ENCODE peak calls at places on chromosomes 6 and 20, in ten cellular contexts. Q, K, S, Z, A, O, L, P, H and X are unnamed samples. For H3K36me3, the result is how much of the 10 kb centered on the place peaks cover.

GRCh38 chr20:32338665-32339064 is 19.5 kb upstream of the ASXL1 start:
- DNase-seq in A (no peak), Z (no peak), P (no peak), S (no peak), Q (no peak), H (no peak), O (no peak), K (no peak), L (no peak), X (no peak)

GRCh38 chr6:114131943-114132342 is 161.0 kb upstream of the HDAC2 start:
- DNase-seq in O (no peak), L (no peak), Z (no peak), K (no peak), P (no peak), Q (no peak), S (no peak), A (no peak), H (no peak), X (no peak)

GRCh38 chr20:19478320-19478719 is 265.9 kb downstream of the SLC24A3 start:
- DNase-seq in O (no peak), Q (no peak), L (no peak), K (no peak), P (no peak), Z (no peak), A (no peak), H (no peak), S (no peak), X (no peak)

GRCh38 chr6:32432050-32432450 is 7.6 kb upstream of the HLA-DRA start:
- DNase-seq in L (peak), A (peak), S (no peak), Q (no peak), O (peak), Z (no peak), H (no peak), P (peak), K (no peak), X (no peak)

GRCh38 chr6:8335371-8335770 is 100.0 kb downstream of the SLC35B3 start:
- DNase-seq in O (no peak), L (no peak), Q (no peak), S (no peak), A (no peak), H (no peak), P (no peak), Z (no peak), K (no peak), X (no peak)

GRCh38 chr6:87102296-87102695 is 7.4 kb upstream of the CGA start:
- DNase-seq in P (no peak), K (no peak), O (no peak), A (peak), Z (no peak), H (no peak), S (no peak), L (peak), Q (no peak), X (no peak)

GRCh38 chr6:142413111-142413510 is 111.3 kb downstream of the ADGRG6 start:
- DNase-seq in Z (no peak), L (no peak), Q (peak), A (no peak), O (no peak), H (no peak), P (no peak), K (no peak), S (no peak), X (no peak)

GRCh38 chr20:21151791-21152190 is 25.9 kb downstream of the KIZ start:
- DNase-seq in O (no peak), Q (no peak), Z (no peak), P (no peak), A (no peak), S (no peak), K (no peak), L (no peak), H (no peak), X (no peak)

GRCh38 chr20:53959849-53960585 is 110.4 kb downstream of the BCAS1 start:
- DNase-seq in H (no peak), A (no peak), P (peak), Q (peak), Z (peak), L (no peak), O (no peak), S (no peak), K (no peak), X (no peak)

GRCh38 chr20:63756648-63756991 is 17.0 kb downstream of the SLC2A4RG start:
- DNase-seq in O (no peak), P (no peak), K (no peak), S (no peak), Q (no peak), L (no peak), A (no peak), Z (no peak), H (no peak), X (no peak)

GRCh38 chr20:37299718-37300529 is 10.5 kb downstream of the MANBAL start:
- DNase-seq in H (no peak), Q (no peak), A (no peak), S (no peak), K (no peak), Z (no peak), P (no peak), O (no peak), L (no peak), X (no peak)

GRCh38 chr20:458766-459165 is 3.6 kb downstream of the TBC1D20 start:
- DNase-seq in H (no peak), P (no peak), O (no peak), Q (no peak), Z (no peak), S (no peak), L (no peak), A (no peak), K (no peak), X (no peak)

GRCh38 chr6:44219053-44219814 is 2.5 kb downstream of the MYMX start:
- DNase-seq in A (peak), Q (no peak), P (peak), H (peak), L (peak), S (peak), O (peak), Z (peak), K (peak), X (peak)

GRCh38 chr6:32046450-32047083 is 8.4 kb downstream of the CYP21A2 start:
- DNase-seq in O (peak), K (no peak), H (peak), Z (peak), A (peak), S (peak), P (peak), Q (no peak), L (no peak), X (peak)

GRCh38 chr6:94733066-94733465 is 844.3 kb upstream of the MANEA start:
- DNase-seq in K (no peak), H (no peak), O (peak), Q (no peak), P (no peak), L (no peak), Z (no peak), S (no peak), A (no peak), X (peak)

GRCh38 chr20:48799315-48800105 is 28.3 kb downstream of the PREX1 start:
- DNase-seq in L (no peak), S (no peak), H (no peak), K (no peak), Q (no peak), P (no peak), Z (no peak), A (no peak), O (no peak), X (no peak)

DNA sequence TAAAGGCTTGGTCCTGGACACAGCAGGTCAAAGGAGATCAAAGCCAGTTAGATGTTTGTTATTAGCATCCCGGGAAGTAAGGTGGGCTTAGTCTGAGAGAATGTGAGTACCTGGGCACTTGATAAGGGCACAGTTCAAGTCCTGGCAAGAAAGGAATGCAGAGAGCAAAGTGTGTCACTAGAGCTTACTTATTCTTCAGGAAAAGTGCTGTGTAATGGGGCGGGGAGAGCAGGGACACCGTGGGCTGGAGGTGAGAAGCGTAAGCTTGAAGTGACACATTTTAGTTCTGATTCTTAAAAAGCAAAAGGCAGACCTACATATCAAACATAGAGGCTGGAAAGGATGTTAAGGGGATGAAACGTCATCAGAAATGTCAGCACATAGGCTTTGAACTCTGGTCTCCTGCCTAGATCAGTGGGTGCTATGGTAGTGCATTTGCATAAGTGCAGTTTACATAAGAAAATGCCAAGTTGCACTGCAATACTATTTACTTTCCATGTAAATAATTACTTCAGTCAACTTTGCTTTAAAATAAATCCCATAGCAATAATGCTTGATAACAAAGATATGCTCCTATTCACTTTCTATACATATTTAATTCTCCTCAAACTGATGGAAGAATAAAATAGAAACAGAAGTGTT is 2.6 kb downstream of the SAMD5 start:
- DNase-seq in H (no peak), Q (no peak), Z (no peak), S (no peak), L (no peak), P (no peak), K (no peak), O (no peak), A (peak), X (no peak)
- H3K4me3 ChIP-seq in H (no peak), Q (no peak), Z (no peak), S (no peak), L (no peak), P (no peak), K (no peak), O (peak), A (peak), X (peak)

GRCh38 chr6:169709293-169709692 is 7.4 kb downstream of the C6orf120 start:
- DNase-seq in S (no peak), K (no peak), P (no peak), L (no peak), O (no peak), Q (no peak), H (no peak), A (no peak), Z (no peak), X (no peak)

GRCh38 chr6:169702640-169703246 is 817 bp downstream of the C6orf120 start:
- DNase-seq in Z (peak), Q (no peak), O (peak), L (peak), A (peak), S (no peak), H (peak), P (peak), K (peak), X (peak)

GRCh38 chr6:169710009-169710408 is 8.1 kb downstream of the C6orf120 start:
- DNase-seq in K (no peak), Z (no peak), P (no peak), A (no peak), S (no peak), Q (no peak), H (no peak), O (no peak), L (no peak), X (no peak)

GRCh38 chr6:169701953-169702639 is at the start of the genes C6orf120 and WDR27:
- DNase-seq in P (peak), S (peak), O (peak), Z (peak), L (peak), K (peak), H (peak), A (peak), Q (peak), X (peak)

GRCh38 chr6:169707772-169708171 is 5.8 kb downstream of the C6orf120 start:
- DNase-seq in O (no peak), H (no peak), K (no peak), Q (no peak), A (no peak), L (peak), S (no peak), P (no peak), Z (no peak), X (no peak)
- H3K36me3 ChIP-seq in O (half or more), H (under half), K (under half), Q (under half), A (under half), L (under half), S (half or more), P (under half), Z (half or more), X (half or more)

GRCh38 chr6:137902721-137903120 is 35.7 kb downstream of the TNFAIP3 start:
- DNase-seq in L (no peak), O (no peak), S (no peak), P (no peak), K (no peak), Z (no peak), Q (no peak), H (no peak), A (no peak), X (no peak)

GRCh38 chr6:137900815-137901214 is 33.8 kb downstream of the TNFAIP3 start:
- DNase-seq in Q (no peak), L (no peak), A (no peak), S (no peak), P (no peak), K (no peak), H (no peak), O (no peak), Z (no peak), X (no peak)

GRCh38 chr6:137903933-137904821 is 37.1 kb downstream of the TNFAIP3 start:
- DNase-seq in Z (no peak), S (no peak), Q (no peak), O (no peak), P (no peak), K (no peak), H (no peak), A (peak), L (no peak), X (no peak)

GRCh38 chr6:137903274-137903932 is 36.3 kb downstream of the TNFAIP3 start:
- DNase-seq in H (no peak), Q (no peak), P (no peak), K (no peak), S (no peak), L (no peak), Z (no peak), O (no peak), A (no peak), X (no peak)

DNA sequence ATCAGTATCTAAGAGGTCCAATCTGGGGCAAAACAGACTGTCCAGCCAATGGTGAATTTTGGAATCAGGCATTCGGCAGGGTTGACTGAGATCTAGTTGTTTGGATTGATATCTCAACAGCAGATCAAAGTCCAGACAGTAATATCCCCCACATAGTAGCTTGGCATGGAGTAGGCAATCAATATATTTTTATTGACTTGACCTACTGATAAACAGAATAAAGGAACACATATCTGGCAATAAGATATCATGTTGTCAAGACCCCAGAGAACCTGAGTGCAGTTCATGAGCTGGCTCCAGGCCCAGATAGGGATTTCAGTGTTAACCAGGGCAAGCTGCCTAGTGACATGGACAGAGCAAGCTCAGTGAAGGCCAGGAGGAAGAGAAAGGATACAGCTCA is 34.4 kb downstream of the TNFAIP3 start:
- DNase-seq in P (no peak), Z (no peak), O (no peak), A (peak), L (no peak), H (no peak), Q (no peak), S (no peak), K (peak), X (no peak)
- H3K27ac ChIP-seq in P (no peak), Z (no peak), O (no peak), A (no peak), L (no peak), H (no peak), Q (no peak), S (no peak), K (peak), X (no peak)

GRCh38 chr6:21666200-21666671 is 72.7 kb downstream of the SOX4 start:
- DNase-seq in S (no peak), H (peak), O (no peak), P (no peak), K (no peak), A (peak), L (no peak), Q (no peak), Z (peak), X (peak)
- H3K4me3 ChIP-seq in S (peak), H (peak), O (peak), P (peak), K (peak), A (peak), L (peak), Q (peak), Z (peak), X (peak)

GRCh38 chr6:111015656-111016190 is 33.9 kb downstream of the RPF2 start:
- DNase-seq in H (no peak), O (no peak), A (no peak), K (no peak), P (no peak), Z (no peak), Q (no peak), S (no peak), L (no peak), X (no peak)

GRCh38 chr6:111012143-111012452 is 30.3 kb downstream of the RPF2 start:
- DNase-seq in K (no peak), O (no peak), A (no peak), P (no peak), Z (no peak), H (no peak), L (no peak), Q (no peak), S (no peak), X (no peak)

GRCh38 chr6:111011360-111012142 is 29.7 kb downstream of the RPF2 start:
- DNase-seq in A (peak), Q (peak), S (no peak), L (peak), Z (no peak), H (no peak), P (peak), K (peak), O (peak), X (no peak)

GRCh38 chr6:111013144-111013905 is 31.5 kb downstream of the RPF2 start:
- DNase-seq in Z (no peak), H (no peak), K (no peak), O (no peak), A (no peak), S (no peak), P (no peak), Q (no peak), L (no peak), X (no peak)
- H3K36me3 ChIP-seq in Z (half or more), H (under half), K (under half), O (half or more), A (under half), S (half or more), P (under half), Q (under half), L (under half), X (half or more)